ENCODE peak calls at places on chromosomes 6 and 20, in six cellular contexts. I, T, E, C, S and K are unnamed samples.

GRCh38 chr6:18477301-18477941 is 90.3 kb downstream of the RNF144B start:
- DNase-seq in E (no peak), S (no peak), T (no peak), I (no peak), C (no peak), K (no peak)

GRCh38 chr6:157184202-157185015 is 138.9 kb downstream of the TMEM242 start:
- DNase-seq in I (peak; percentile 74), T (peak; percentile 7), C (peak; percentile 54), S (peak; percentile 52), E (peak; percentile 81), K (peak; percentile 72)

GRCh38 chr6:150146436-150146835 is 3.6 kb downstream of the PPP1R14C start:
- DNase-seq in S (no peak), T (no peak), C (no peak), E (peak; percentile 48), I (no peak), K (no peak)

GRCh38 chr6:46129301-46129633 is 522 bp upstream of the ENPP4 start:
- DNase-seq in S (no peak), I (no peak), C (no peak), E (no peak), T (no peak), K (no peak)

GRCh38 chr6:90256698-90257485 is 39.8 kb downstream of the BACH2 start:
- DNase-seq in C (no peak), T (peak; percentile 18), E (no peak), I (no peak), S (no peak), K (no peak)

GRCh38 chr20:33477386-33478234 is 12.3 kb upstream of the CBFA2T2 start:
- DNase-seq in C (no peak), I (no peak), E (peak; percentile 78), T (no peak), S (no peak), K (no peak)

GRCh38 chr20:51132286-51132810 is 109.4 kb upstream of the KCNG1 start:
- DNase-seq in C (no peak), S (no peak), T (no peak), I (no peak), E (peak; percentile 58), K (no peak)

GRCh38 chr6:34890526-34890910 is 1.5 kb downstream of the ANKS1A start:
- DNase-seq in C (no peak), E (no peak), I (no peak), S (no peak), T (no peak), K (no peak)

GRCh38 chr20:12847862-12848261 is 160.9 kb upstream of the SPTLC3 start:
- DNase-seq in T (no peak), C (no peak), I (peak; percentile 2), E (no peak), S (no peak), K (no peak)

GRCh38 chr6:33717857-33718552 is 6.5 kb upstream of the UQCC2 start:
- DNase-seq in C (no peak), I (no peak), E (no peak), S (no peak), T (no peak), K (no peak)

DNA sequence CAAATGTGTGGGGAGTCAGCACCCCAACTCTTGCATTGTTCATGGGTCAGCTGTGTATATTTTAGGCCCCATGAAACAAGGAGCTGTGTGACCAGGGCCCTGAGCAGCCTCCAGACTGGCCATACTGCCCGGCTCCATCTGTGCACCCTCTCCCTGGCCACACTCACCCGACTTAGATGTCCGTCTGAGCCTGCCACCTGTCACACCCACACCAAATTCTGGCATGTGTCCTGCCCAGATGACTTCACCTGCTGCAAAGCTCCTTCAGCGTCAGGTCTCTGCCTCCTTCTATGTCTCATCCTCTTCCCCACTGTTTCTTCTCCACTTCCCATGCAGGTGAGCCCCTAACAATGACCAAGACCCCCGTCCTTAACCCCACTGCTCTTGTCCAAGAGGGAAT is 88.1 kb upstream of the THBS2 start:
- DNase-seq in E (no peak), T (no peak), C (no peak), S (no peak), I (no peak), K (no peak)
- H3K27ac ChIP-seq in E (no peak overlapping the region), T (no peak overlapping the region), C (no peak overlapping the region), S (no peak overlapping the region), I (peak overlapping the region; percentile 81), K (no peak overlapping the region)

DNA sequence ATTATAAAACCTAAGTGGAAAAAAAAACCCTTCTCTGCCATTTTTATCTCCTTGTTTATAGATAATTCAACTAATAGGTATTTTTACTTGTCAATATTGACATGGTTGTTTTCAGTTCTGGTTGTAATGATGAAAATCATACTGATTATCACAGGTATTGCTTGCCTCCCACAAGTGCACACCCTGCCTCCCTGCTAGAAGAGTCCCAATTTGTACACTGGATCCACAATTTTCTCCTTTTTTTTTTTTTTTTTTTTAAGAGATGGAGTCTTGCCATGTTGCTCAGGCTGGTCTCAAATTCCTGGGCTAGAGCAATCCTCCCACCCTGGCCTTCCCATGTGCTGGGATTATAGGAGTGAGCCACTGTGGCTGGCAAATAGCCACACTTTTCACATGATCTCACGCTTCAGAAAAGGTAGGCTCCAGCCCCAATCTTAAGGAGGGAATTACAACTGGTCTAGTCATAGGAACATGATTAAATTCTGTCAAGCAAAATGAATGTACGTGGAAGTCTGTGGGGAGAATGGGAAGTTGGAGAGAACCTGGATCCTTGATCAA is 12.3 kb downstream of the DYNLT2 start:
- DNase-seq in T (no peak), I (no peak), S (no peak), E (no peak), C (no peak), K (no peak)
- H3K27ac ChIP-seq in T (no peak overlapping the region), I (no peak overlapping the region), S (no peak overlapping the region), E (no peak overlapping the region), C (no peak overlapping the region), K (no peak overlapping the region)

GRCh38 chr6:16244446-16244845 is 6.1 kb downstream of the GMPR start:
- DNase-seq in E (no peak), I (no peak), C (no peak), T (no peak), S (no peak), K (no peak)
- H3K27ac ChIP-seq in E (peak overlapping the region; percentile 45), I (no peak overlapping the region), C (no peak overlapping the region), T (no peak overlapping the region), S (no peak overlapping the region), K (peak overlapping the region; percentile 52)

DNA sequence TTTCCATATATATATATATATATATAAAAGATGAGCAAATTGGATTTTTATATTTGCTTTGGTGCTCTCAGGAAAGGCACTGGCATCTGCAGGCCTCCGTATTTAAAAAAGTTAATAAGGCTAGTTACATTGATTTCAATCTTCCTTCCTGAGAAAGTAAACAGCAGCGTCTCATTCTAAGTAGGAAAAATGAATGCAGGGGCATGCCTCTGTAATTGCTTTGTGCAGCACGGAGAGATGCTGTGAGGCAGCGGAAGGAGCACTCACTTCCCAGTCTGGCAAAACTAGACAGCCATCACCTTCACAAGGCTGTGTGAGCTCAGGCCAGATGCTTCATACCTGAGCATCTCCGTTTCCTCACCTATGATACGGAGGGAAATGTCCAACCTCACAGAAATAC is 303.7 kb downstream of the PTPRT start:
- DNase-seq in T (no peak), I (no peak), S (no peak), C (no peak), E (no peak), K (no peak)
- H3K27ac ChIP-seq in T (no peak overlapping the region), I (no peak overlapping the region), S (no peak overlapping the region), C (no peak overlapping the region), E (no peak overlapping the region), K (no peak overlapping the region)

GRCh38 chr20:49852522-49853055 is 40.0 kb downstream of the SLC9A8 start:
- DNase-seq in S (no peak), I (no peak), C (no peak), E (no peak), T (no peak), K (no peak)

GRCh38 chr20:49850463-49851233 is 38.0 kb downstream of the SLC9A8 start:
- DNase-seq in E (no peak), I (no peak), S (no peak), T (no peak), C (no peak), K (no peak)

GRCh38 chr20:49851991-49852390 is 39.4 kb downstream of the SLC9A8 start:
- DNase-seq in C (no peak), E (no peak), S (no peak), T (no peak), I (no peak), K (peak; percentile 9)

GRCh38 chr20:49853640-49854039 is 41.0 kb downstream of the SLC9A8 start:
- DNase-seq in C (no peak), T (no peak), I (peak; percentile 98), S (no peak), E (no peak), K (peak; percentile 41)

GRCh38 chr20:49851234-49851755 is 38.7 kb downstream of the SLC9A8 start:
- DNase-seq in S (no peak), I (no peak), E (no peak), C (no peak), T (no peak), K (peak; percentile 55)
- H3K27ac ChIP-seq in S (peak overlapping the region; percentile 40), I (peak overlapping the region; percentile 62), E (no peak overlapping the region), C (no peak overlapping the region), T (no peak overlapping the region), K (peak overlapping the region; percentile 87)

GRCh38 chr20:25218109-25218486 is 22.6 kb downstream of the ENTPD6 start:
- DNase-seq in S (no peak), E (no peak), I (no peak), T (no peak), C (no peak), K (no peak)

GRCh38 chr20:25215521-25215920 is 20.0 kb downstream of the ENTPD6 start:
- DNase-seq in S (no peak), E (no peak), T (no peak), C (no peak), I (no peak), K (no peak)

GRCh38 chr20:25217161-25218108 is 21.9 kb downstream of the ENTPD6 start:
- DNase-seq in I (no peak), E (no peak), T (no peak), C (no peak), S (no peak), K (no peak)

GRCh38 chr20:25214824-25215223 is 19.3 kb downstream of the ENTPD6 start:
- DNase-seq in S (no peak), E (no peak), T (no peak), I (no peak), C (no peak), K (no peak)

GRCh38 chr20:25216199-25216945 is 20.9 kb downstream of the ENTPD6 start:
- DNase-seq in E (no peak), I (no peak), S (no peak), T (no peak), C (no peak), K (no peak)
- H3K27ac ChIP-seq in E (no peak overlapping the region), I (peak overlapping the region; percentile 36), S (no peak overlapping the region), T (no peak overlapping the region), C (no peak overlapping the region), K (peak overlapping the region; percentile 77)